ENCODE peak calls at places on chromosomes 3 and 15, in four cellular contexts. One of them, this sample, is unnamed.

GRCh38 chr3:57783186-57784088 is 27.3 kb downstream of the SLMAP start:
- DNase-seq in cardiac septum: no peak
- DNase-seq in activated T-helper 1 cell treated with anti-CD3 and anti-CD28 coated beads, Interleukin-12 subunit alpha, Interleukin-12 subunit beta, Interleukin-2, Interleukin-4 antibody, amounts not matched to agents 30 ng/mL and 10 ng/mL and 1 ng/mL, durations not matched to agents 14 hours and 24 hours and 36 hours: no peak
- DNase-seq in iris pigment epithelial cell: no peak
- DNase-seq in this sample: no peak

GRCh38 chr15:100786139-100786531 is 93.5 kb upstream of the ALDH1A3 start:
- DNase-seq in iris pigment epithelial cell: no peak
- DNase-seq in activated T-helper 1 cell treated with anti-CD3 and anti-CD28 coated beads, Interleukin-12 subunit alpha, Interleukin-12 subunit beta, Interleukin-2, Interleukin-4 antibody, amounts not matched to agents 30 ng/mL and 10 ng/mL and 1 ng/mL, durations not matched to agents 14 hours and 24 hours and 36 hours: no peak
- DNase-seq in cardiac septum: no peak
- DNase-seq in this sample: no peak

GRCh38 chr3:121482651-121483050 is 63.1 kb downstream of the POLQ start:
- DNase-seq in cardiac septum: no peak
- DNase-seq in iris pigment epithelial cell: peak; percentile 81
- DNase-seq in activated T-helper 1 cell treated with anti-CD3 and anti-CD28 coated beads, Interleukin-12 subunit alpha, Interleukin-12 subunit beta, Interleukin-2, Interleukin-4 antibody, amounts not matched to agents 30 ng/mL and 10 ng/mL and 1 ng/mL, durations not matched to agents 14 hours and 24 hours and 36 hours: no peak
- DNase-seq in this sample: no peak

GRCh38 chr3:67077656-67078055 is 79.5 kb downstream of the KBTBD8 start:
- DNase-seq in activated T-helper 1 cell treated with anti-CD3 and anti-CD28 coated beads, Interleukin-12 subunit alpha, Interleukin-12 subunit beta, Interleukin-2, Interleukin-4 antibody, amounts not matched to agents 30 ng/mL and 10 ng/mL and 1 ng/mL, durations not matched to agents 14 hours and 24 hours and 36 hours: no peak
- DNase-seq in iris pigment epithelial cell: peak; percentile 80
- DNase-seq in cardiac septum: no peak
- DNase-seq in this sample: no peak

GRCh38 chr3:40608091-40608490 is 83.3 kb downstream of the ZNF621 start:
- DNase-seq in cardiac septum: no peak
- DNase-seq in iris pigment epithelial cell: no peak
- DNase-seq in activated T-helper 1 cell treated with anti-CD3 and anti-CD28 coated beads, Interleukin-12 subunit alpha, Interleukin-12 subunit beta, Interleukin-2, Interleukin-4 antibody, amounts not matched to agents 30 ng/mL and 10 ng/mL and 1 ng/mL, durations not matched to agents 14 hours and 24 hours and 36 hours: no peak
- DNase-seq in this sample: no peak

GRCh38 chr3:188220988-188221818 is 67.2 kb downstream of the LPP start:
- DNase-seq in cardiac septum: no peak
- DNase-seq in activated T-helper 1 cell treated with anti-CD3 and anti-CD28 coated beads, Interleukin-12 subunit alpha, Interleukin-12 subunit beta, Interleukin-2, Interleukin-4 antibody, amounts not matched to agents 30 ng/mL and 10 ng/mL and 1 ng/mL, durations not matched to agents 14 hours and 24 hours and 36 hours: no peak
- DNase-seq in iris pigment epithelial cell: peak; percentile 83
- DNase-seq in this sample: no peak

GRCh38 chr3:138397983-138398382 is 36.4 kb upstream of the ESYT3 start:
- DNase-seq in activated T-helper 1 cell treated with anti-CD3 and anti-CD28 coated beads, Interleukin-12 subunit alpha, Interleukin-12 subunit beta, Interleukin-2, Interleukin-4 antibody, amounts not matched to agents 30 ng/mL and 10 ng/mL and 1 ng/mL, durations not matched to agents 14 hours and 24 hours and 36 hours: no peak
- DNase-seq in cardiac septum: no peak
- DNase-seq in iris pigment epithelial cell: no peak
- DNase-seq in this sample: no peak

GRCh38 chr3:156691920-156692319 is 17.5 kb downstream of the TIPARP start:
- DNase-seq in activated T-helper 1 cell treated with anti-CD3 and anti-CD28 coated beads, Interleukin-12 subunit alpha, Interleukin-12 subunit beta, Interleukin-2, Interleukin-4 antibody, amounts not matched to agents 30 ng/mL and 10 ng/mL and 1 ng/mL, durations not matched to agents 14 hours and 24 hours and 36 hours: no peak
- DNase-seq in iris pigment epithelial cell: peak; percentile 76
- DNase-seq in cardiac septum: no peak
- DNase-seq in this sample: no peak

GRCh38 chr3:53039376-53039752 is 6.5 kb downstream of the SFMBT1 start:
- DNase-seq in cardiac septum: no peak
- DNase-seq in activated T-helper 1 cell treated with anti-CD3 and anti-CD28 coated beads, Interleukin-12 subunit alpha, Interleukin-12 subunit beta, Interleukin-2, Interleukin-4 antibody, amounts not matched to agents 30 ng/mL and 10 ng/mL and 1 ng/mL, durations not matched to agents 14 hours and 24 hours and 36 hours: no peak
- DNase-seq in iris pigment epithelial cell: no peak
- DNase-seq in this sample: no peak

GRCh38 chr3:160448845-160449659 is 534 bp downstream of the TRIM59 start:
- DNase-seq in activated T-helper 1 cell treated with anti-CD3 and anti-CD28 coated beads, Interleukin-12 subunit alpha, Interleukin-12 subunit beta, Interleukin-2, Interleukin-4 antibody, amounts not matched to agents 30 ng/mL and 10 ng/mL and 1 ng/mL, durations not matched to agents 14 hours and 24 hours and 36 hours: peak; percentile 6
- DNase-seq in iris pigment epithelial cell: peak; percentile 52
- DNase-seq in cardiac septum: no peak
- DNase-seq in this sample: no peak

GRCh38 chr15:67227431-67227830 is 27.0 kb downstream of the AAGAB start:
- DNase-seq in iris pigment epithelial cell: no peak
- DNase-seq in activated T-helper 1 cell treated with anti-CD3 and anti-CD28 coated beads, Interleukin-12 subunit alpha, Interleukin-12 subunit beta, Interleukin-2, Interleukin-4 antibody, amounts not matched to agents 30 ng/mL and 10 ng/mL and 1 ng/mL, durations not matched to agents 14 hours and 24 hours and 36 hours: no peak
- DNase-seq in cardiac septum: no peak
- DNase-seq in this sample: no peak

GRCh38 chr3:39408493-39409372 is 2.2 kb downstream of the RPSA start:
- DNase-seq in cardiac septum: no peak
- DNase-seq in activated T-helper 1 cell treated with anti-CD3 and anti-CD28 coated beads, Interleukin-12 subunit alpha, Interleukin-12 subunit beta, Interleukin-2, Interleukin-4 antibody, amounts not matched to agents 30 ng/mL and 10 ng/mL and 1 ng/mL, durations not matched to agents 14 hours and 24 hours and 36 hours: no peak
- DNase-seq in iris pigment epithelial cell: no peak
- DNase-seq in this sample: no peak

GRCh38 chr3:171257251-171258179 is 202.7 kb downstream of the TNIK start:
- DNase-seq in activated T-helper 1 cell treated with anti-CD3 and anti-CD28 coated beads, Interleukin-12 subunit alpha, Interleukin-12 subunit beta, Interleukin-2, Interleukin-4 antibody, amounts not matched to agents 30 ng/mL and 10 ng/mL and 1 ng/mL, durations not matched to agents 14 hours and 24 hours and 36 hours: no peak
- DNase-seq in cardiac septum: no peak
- DNase-seq in iris pigment epithelial cell: peak; percentile 41
- DNase-seq in this sample: no peak

GRCh38 chr15:64883097-64883581 is 28.6 kb upstream of the ANKDD1A start:
- DNase-seq in cardiac septum: no peak
- DNase-seq in activated T-helper 1 cell treated with anti-CD3 and anti-CD28 coated beads, Interleukin-12 subunit alpha, Interleukin-12 subunit beta, Interleukin-2, Interleukin-4 antibody, amounts not matched to agents 30 ng/mL and 10 ng/mL and 1 ng/mL, durations not matched to agents 14 hours and 24 hours and 36 hours: peak; percentile 19
- DNase-seq in iris pigment epithelial cell: peak; percentile 50
- DNase-seq in this sample: no peak

This sample was measured in upper lobe of right lung.